ENCODE peak calls at places on chromosome 21, in six cellular contexts. B is K562, R is HepG2, M is A549, A is GM12878, E is endothelial cell of umbilical vein. I is an unnamed sample.

GRCh38 chr21:37606549-37606948 is 240.0 kb downstream of the DYRK1A start:
- DNase-seq in B (no peak), R (no peak), M (no peak), A (no peak), E (no peak), I (no peak)

GRCh38 chr21:36989699-36990507 is 16.6 kb upstream of the RIPPLY3 start:
- DNase-seq in B (peak; percentile 99), R (peak; percentile 80), M (peak; percentile 87), A (peak; percentile 45), E (peak; percentile 90), I (peak; percentile 91)

GRCh38 chr21:45921917-45922316 is 59.7 kb upstream of the COL6A1 start:
- DNase-seq in B (no peak), R (no peak), M (no peak), A (no peak), E (no peak), I (no peak)

GRCh38 chr21:44752701-44753235 is 41.4 kb upstream of the TSPEAR start:
- DNase-seq in B (no peak), R (no peak), M (no peak), A (no peak), E (peak; percentile 27), I (no peak)

GRCh38 chr21:30146558-30147282 is 19.9 kb downstream of the CLDN17 start:
- DNase-seq in B (no peak), R (no peak), M (no peak), A (no peak), E (no peak), I (no peak)

GRCh38 chr21:14687277-14687642 is 141.1 kb upstream of the SAMSN1 start:
- DNase-seq in B (no peak), R (no peak), M (no peak), A (peak; percentile 71), E (no peak), I (peak; percentile 69)

GRCh38 chr21:15088483-15088882 is 23.7 kb upstream of the NRIP1 start:
- DNase-seq in B (no peak), R (no peak), M (no peak), A (no peak), E (no peak), I (no peak)

GRCh38 chr21:22842875-22843274 is 1844.7 kb downstream of the NCAM2 start:
- DNase-seq in B (no peak), R (no peak), M (no peak), A (no peak), E (no peak), I (no peak)

GRCh38 chr21:39546522-39546921 is 66.2 kb upstream of the B3GALT5 start:
- DNase-seq in B (no peak), R (no peak), M (no peak), A (no peak), E (no peak), I (no peak)

GRCh38 chr21:45818276-45818903 is 163.2 kb upstream of the COL6A1 start:
- DNase-seq in B (no peak), R (no peak), M (peak; percentile 13), A (no peak), E (no peak), I (peak; percentile 95)

GRCh38 chr21:44846485-44847260 is 26.8 kb downstream of the PTTG1IP start:
- DNase-seq in B (no peak), R (peak; percentile 48), M (no peak), A (no peak), E (no peak), I (peak; percentile 90)

GRCh38 chr21:37364722-37365121 is 1.9 kb upstream of the DYRK1A start:
- DNase-seq in B (no peak), R (no peak), M (no peak), A (no peak), E (no peak), I (peak; percentile 71)

DNA sequence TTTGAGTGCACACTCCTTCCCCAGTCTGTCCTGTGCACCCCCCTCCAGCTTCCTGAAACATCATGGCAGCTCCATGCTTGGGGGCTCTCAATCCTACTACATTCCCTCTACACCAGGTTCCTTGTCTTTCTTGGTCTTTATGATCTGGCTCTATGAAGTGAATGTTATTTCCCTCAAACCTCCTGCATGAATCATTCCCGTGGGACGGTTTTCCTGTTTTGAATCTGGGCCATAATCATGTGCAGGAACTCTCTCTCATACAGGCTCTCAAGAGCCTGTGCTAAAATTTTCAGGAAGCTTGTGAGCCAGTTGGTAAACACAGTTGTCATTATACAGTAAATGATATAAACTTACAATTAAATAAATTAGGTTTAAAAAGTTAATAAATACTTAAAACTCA is 89.8 kb upstream of the KCNE2 start:
- DNase-seq in B (no peak), R (no peak), M (no peak), A (no peak), E (peak; percentile 78), I (no peak)
- TF ChIP-seq MYC in B (no peak), R (no peak), M (no peak), A (no peak), E (no peak), I (no peak)

DNA sequence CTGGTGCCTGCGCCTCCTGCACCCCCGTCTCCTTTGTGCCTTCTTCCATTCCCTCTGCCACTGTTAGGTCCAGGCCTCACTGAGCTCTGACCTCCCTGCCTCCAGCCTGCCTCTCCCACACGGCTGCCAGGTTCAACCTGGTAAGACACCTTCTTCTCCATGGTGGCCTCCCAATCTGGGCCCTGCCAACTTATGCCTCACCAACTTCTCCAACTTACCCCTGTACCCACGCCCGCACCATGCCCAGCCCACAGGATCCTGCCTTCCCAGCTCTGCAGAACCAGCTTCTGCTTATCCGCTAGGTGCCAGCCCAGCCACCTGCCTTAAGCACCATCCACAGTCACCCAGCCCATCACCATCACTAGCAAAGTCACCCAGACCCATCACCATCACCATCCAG is 37.2 kb downstream of the PDE9A start:
- DNase-seq in B (no peak), R (no peak), M (no peak), A (no peak), E (no peak), I (no peak)
- TF ChIP-seq POLR2A in B (no peak), R (no peak), M (no peak), A (no peak), E (no peak), I (no peak)

GRCh38 chr21:42463861-42464515 is 32.0 kb downstream of the RSPH1 start:
- DNase-seq in B (no peak), R (peak; percentile 10), M (no peak), A (no peak), E (peak; percentile 52), I (peak; percentile 74)
- TF ChIP-seq MYC in B (no peak), R (no peak), M (no peak), A (no peak), E (no peak), I (no peak)

GRCh38 chr21:34793471-34793870 is 124.7 kb downstream of the CLIC6 start:
- DNase-seq in B (no peak), R (peak; percentile 83), M (no peak), A (no peak), E (no peak), I (no peak)
- TF ChIP-seq POLR2A in B (no peak), R (no peak), M (no peak), A (no peak), E (no peak), I (no peak)

DNA sequence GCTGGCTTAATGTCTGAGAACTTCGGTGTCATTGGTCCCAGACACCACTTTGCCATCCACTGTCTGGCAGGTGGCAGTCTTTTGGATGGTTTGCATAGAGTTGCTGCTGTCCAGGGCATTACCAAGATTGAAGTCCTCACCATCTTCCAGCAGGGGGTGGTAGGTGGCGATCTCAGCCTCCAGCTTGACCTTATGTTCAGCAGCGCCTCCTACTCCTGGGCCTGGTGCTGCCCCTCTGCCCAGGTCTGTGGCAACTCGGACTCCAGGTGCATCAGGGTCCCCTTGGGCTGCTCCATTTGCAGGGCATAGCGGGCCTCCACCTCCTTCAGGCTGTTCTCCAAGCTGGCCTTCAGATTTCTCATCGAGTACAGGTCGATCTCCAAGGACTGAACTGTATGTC is 573.3 kb upstream of the NCAM2 start:
- DNase-seq in B (no peak), R (no peak), M (no peak), A (no peak), E (no peak), I (no peak)
- TF ChIP-seq MYC in B (no peak), R (no peak), M (no peak), A (no peak), E (no peak), I (no peak)

GRCh38 chr21:32329776-32330175 is 31.1 kb downstream of the MRAP start:
- DNase-seq in B (no peak), R (peak; percentile 27), M (no peak), A (no peak), E (peak; percentile 73), I (no peak)
- TF ChIP-seq POLR2A in B (no peak), R (no peak), M (no peak), A (no peak), E (no peak), I (no peak)

GRCh38 chr21:41752231-41752681 is 14.6 kb downstream of the RIPK4 start:
- DNase-seq in B (no peak), R (no peak), M (no peak), A (no peak), E (no peak), I (peak; percentile 32)

GRCh38 chr21:41749286-41749685 is 17.6 kb downstream of the RIPK4 start:
- DNase-seq in B (no peak), R (no peak), M (no peak), A (no peak), E (no peak), I (no peak)

GRCh38 chr21:41750051-41750450 is 16.8 kb downstream of the RIPK4 start:
- DNase-seq in B (no peak), R (no peak), M (no peak), A (no peak), E (no peak), I (no peak)

GRCh38 chr21:41751621-41752020 is 15.2 kb downstream of the RIPK4 start:
- DNase-seq in B (no peak), R (no peak), M (no peak), A (no peak), E (no peak), I (no peak)

GRCh38 chr21:41750532-41751151 is 16.2 kb downstream of the RIPK4 start:
- DNase-seq in B (no peak), R (peak; percentile 85), M (no peak), A (no peak), E (no peak), I (no peak)
- TF ChIP-seq MYC in B (no peak), R (peak; percentile 37), M (no peak), A (no peak), E (no peak), I (no peak)

DNA sequence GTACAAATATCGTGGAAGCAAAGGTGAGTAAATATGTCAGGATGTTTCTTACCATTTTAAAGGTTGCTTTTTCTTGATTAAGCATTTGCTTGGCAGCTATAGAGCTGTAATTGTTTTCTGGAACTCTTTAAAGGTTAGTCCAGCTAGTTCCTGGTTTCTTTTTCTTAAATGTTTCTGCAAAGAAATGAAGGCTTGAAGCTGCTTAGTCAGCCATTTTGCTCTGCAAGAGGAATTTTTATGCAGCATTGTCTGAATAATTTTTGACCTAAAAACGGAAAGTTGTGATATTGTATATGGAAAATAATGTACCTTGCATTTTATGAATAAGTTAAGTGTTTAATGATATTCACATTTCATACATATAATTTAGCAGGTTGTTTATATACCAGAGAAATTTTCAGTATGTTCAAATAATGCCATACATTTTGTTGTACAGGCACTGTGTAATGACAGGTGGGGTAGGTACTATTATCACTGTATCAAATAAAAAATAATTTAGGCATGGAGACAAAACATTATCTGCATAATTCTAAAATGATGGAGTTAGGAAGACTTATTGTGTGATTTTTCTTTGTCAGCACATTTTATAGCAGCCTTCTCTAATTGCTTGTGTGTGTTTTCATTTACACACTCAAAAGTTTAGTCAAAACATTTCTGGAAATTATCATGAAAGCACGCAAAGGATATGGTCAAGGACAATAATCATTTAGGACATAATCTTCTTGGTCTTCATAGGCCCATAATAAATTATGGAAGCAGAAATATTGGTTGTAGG is 624.4 kb downstream of the NCAM2 start:
- DNase-seq in B (no peak), R (no peak), M (no peak), A (no peak), E (no peak), I (no peak)
- TF ChIP-seq POLR2A in B (no peak), R (no peak), M (no peak), A (no peak), E (no peak), I (no peak)

I was measured in NB4.